ENCODE peak calls at places on chromosomes 16 and 17, in eight cellular contexts. P is stimulated activated CD8-positive, alpha-beta memory T cell treated with anti-CD3 and anti-CD28 coated beads, Interleukin-4, amount 100 ng/mL, for 4 hours; W is HTR-8/SVneo; S is psoas muscle; Z is cardiac muscle cell; B is naive thymus-derived CD8-positive, alpha-beta T cell; C is activated T-helper 1 cell treated with Interleukin-2 at 50 U/mL for 16 hours; E is A549. R is an unnamed sample.

GRCh38 chr17:2085648-2085949 is 30.7 kb downstream of the HIC1 start:
- DNase-seq in P (no peak), E (no peak), B (no peak), Z (no peak), S (peak), C (no peak), W (no peak), R (no peak)

GRCh38 chr17:45777388-45777787 is 6.7 kb upstream of the CRHR1 start:
- DNase-seq in E (no peak), Z (peak), P (no peak), S (no peak), C (no peak), W (no peak), B (no peak), R (no peak)

GRCh38 chr16:8516471-8516870 is 73.8 kb downstream of the TMEM114 start:
- DNase-seq in W (no peak), Z (no peak), P (no peak), C (no peak), E (no peak), B (no peak), S (no peak), R (no peak)

GRCh38 chr17:7851438-7852261 is 3.2 kb upstream of the TMEM88 start:
- DNase-seq in B (peak), E (peak), C (peak), P (peak), W (peak), S (peak), Z (peak), R (no peak)

GRCh38 chr17:40538936-40539705 is 26.2 kb downstream of the CCR7 start:
- DNase-seq in P (no peak), W (no peak), Z (no peak), C (no peak), B (no peak), S (no peak), E (no peak), R (no peak)

GRCh38 chr16:88522276-88522949 is 47.8 kb upstream of the ZC3H18 start:
- DNase-seq in C (no peak), Z (no peak), S (no peak), P (no peak), B (no peak), E (no peak), W (no peak), R (no peak)

GRCh38 chr16:10881479-10882030 is 4.6 kb downstream of the CIITA start:
- DNase-seq in P (no peak), Z (no peak), B (no peak), S (no peak), E (no peak), C (no peak), W (no peak), R (no peak)

GRCh38 chr17:77228224-77229215 is 87.8 kb downstream of the SEC14L1 start:
- DNase-seq in B (no peak), P (no peak), C (no peak), E (no peak), W (no peak), Z (peak), S (no peak), R (no peak)

GRCh38 chr16:85046957-85047866 is 19.6 kb downstream of the KIAA0513 start:
- DNase-seq in S (no peak), P (no peak), W (no peak), E (no peak), C (no peak), Z (peak), B (no peak), R (no peak)

GRCh38 chr17:79841369-79842135 is 2.3 kb upstream of the CBX4 start:
- DNase-seq in B (no peak), C (no peak), E (no peak), Z (no peak), P (no peak), S (no peak), W (no peak), R (no peak)

GRCh38 chr16:2974319-2975056 is 5.3 kb downstream of the PAQR4 start:
- DNase-seq in W (no peak), Z (no peak), E (no peak), C (no peak), P (no peak), B (no peak), S (no peak), R (no peak)

GRCh38 chr16:88303890-88304819 is 78.6 kb upstream of the ZNF469 start:
- DNase-seq in B (no peak), S (peak), W (peak), P (no peak), C (no peak), Z (peak), E (no peak), R (no peak)

GRCh38 chr17:78693346-78694083 is 88.6 kb downstream of the CYTH1 start:
- DNase-seq in E (no peak), C (no peak), W (no peak), P (no peak), S (no peak), B (no peak), Z (no peak), R (no peak)

GRCh38 chr16:46720619-46721018 is 27.5 kb downstream of the MYLK3 start:
- DNase-seq in Z (no peak), C (no peak), B (no peak), S (no peak), E (no peak), P (no peak), W (no peak), R (no peak)

GRCh38 chr17:33435716-33436301 is 142.7 kb upstream of the ASIC2 start:
- DNase-seq in S (no peak), E (no peak), W (no peak), Z (no peak), P (no peak), C (no peak), B (no peak), R (no peak)

GRCh38 chr16:88634994-88635670 is 3.2 kb upstream of the IL17C start:
- DNase-seq in E (peak), C (no peak), Z (no peak), B (no peak), S (no peak), P (no peak), W (peak), R (no peak)

GRCh38 chr16:30956601-30957455 is 726 bp upstream of the SETD1A start:
- DNase-seq in W (peak), C (peak), S (peak), B (peak), Z (peak), P (peak), E (peak), R (no peak)

GRCh38 chr16:82440336-82440735 is 186.4 kb upstream of the CDH13 start:
- DNase-seq in P (no peak), S (no peak), W (no peak), B (no peak), Z (peak), E (no peak), C (no peak), R (no peak)

GRCh38 chr16:86667035-86667434 is 88.7 kb downstream of the FOXL1 start:
- DNase-seq in C (no peak), B (no peak), S (no peak), Z (no peak), E (no peak), P (no peak), W (no peak), R (no peak)

GRCh38 chr17:51144266-51145022 is 8.9 kb upstream of the NME1 start:
- DNase-seq in C (no peak), W (no peak), P (no peak), B (no peak), Z (no peak), S (no peak), E (no peak), R (no peak)

GRCh38 chr16:19114359-19115147 is 789 bp downstream of the ITPRIPL2 start:
- DNase-seq in E (peak), C (no peak), S (peak), B (no peak), P (no peak), Z (no peak), W (no peak), R (no peak)

GRCh38 chr17:237406-237955 is 56.0 kb upstream of the DOC2B start:
- DNase-seq in E (no peak), W (no peak), B (peak), Z (no peak), C (no peak), P (no peak), S (no peak), R (no peak)

GRCh38 chr17:30238387-30239088 is 3.0 kb upstream of the SLC6A4 start:
- DNase-seq in W (no peak), Z (peak), C (no peak), E (no peak), P (no peak), S (no peak), B (no peak), R (no peak)

GRCh38 chr17:38606646-38607611 is 1.2 kb upstream of the SRCIN1 start:
- DNase-seq in Z (no peak), P (no peak), B (peak), C (no peak), W (no peak), S (peak), E (no peak), R (no peak)

GRCh38 chr16:49463529-49463928 is 89.9 kb downstream of the C16orf78 start:
- DNase-seq in W (no peak), Z (no peak), E (no peak), P (no peak), C (peak), S (no peak), B (peak), R (no peak)

GRCh38 chr16:2698996-2699750 is 16.9 kb downstream of the KCTD5 start:
- DNase-seq in P (no peak), S (no peak), B (no peak), Z (no peak), E (no peak), C (no peak), W (no peak), R (no peak)

GRCh38 chr17:74775409-74776043 is 619 bp downstream of the NAT9 start:
- DNase-seq in P (no peak), W (no peak), E (no peak), Z (no peak), B (no peak), S (no peak), C (no peak), R (no peak)

GRCh38 chr16:3999890-4000325 is 116.3 kb downstream of the ADCY9 start:
- DNase-seq in W (no peak), Z (no peak), P (no peak), B (no peak), S (no peak), E (no peak), C (no peak), R (no peak)

GRCh38 chr17:58960068-58960467 is 146.6 kb downstream of the TRIM37 start:
- DNase-seq in E (peak), B (no peak), P (no peak), C (no peak), Z (peak), S (no peak), W (peak), R (peak)

GRCh38 chr17:17175917-17176316 is 30.2 kb downstream of the PLD6 start:
- DNase-seq in S (no peak), C (no peak), Z (no peak), P (no peak), B (no peak), E (no peak), W (no peak), R (no peak)

R was measured in iPS DF 19.7.